ENCODE peak calls at places on chromosomes 4 and X, in ten cellular contexts. W is CD4-positive, alpha-beta memory T cell; Y is lung; G is body of pancreas; T is heart right ventricle; L is right atrium auricular region; K is neural progenitor cell; D is heart left ventricle; X is CD4-positive, alpha-beta T cell; H is gastrocnemius medialis. J is an unnamed sample.

GRCh38 chr4:121709766-121710405 is 13.1 kb upstream of the ANXA5 start:
- DNase-seq in W (no peak), Y (no peak), G (no peak), T (no peak), L (no peak), K (no peak), D (no peak), X (no peak), H (no peak), J (no peak)

GRCh38 chrX:8724176-8724757 is 7.7 kb downstream of the ANOS1 start:
- DNase-seq in W (no peak), Y (no peak), G (no peak), T (no peak), L (no peak), K (peak; percentile 56), D (no peak), X (no peak), H (no peak), J (peak; percentile 85)

GRCh38 chr4:122602277-122603142 is 18.4 kb downstream of the IL21 start:
- DNase-seq in W (no peak), Y (no peak), G (peak; percentile 26), T (no peak), L (no peak), K (peak; percentile 37), D (no peak), X (no peak), H (no peak), J (peak; percentile 54)

GRCh38 chrX:50579955-50580354 is 109.3 kb upstream of the DGKK start:
- DNase-seq in W (no peak), Y (peak; percentile 38), G (peak; percentile 63), T (no peak), L (no peak), K (peak; percentile 78), D (peak; percentile 17), X (no peak), H (no peak), J (peak; percentile 74)

GRCh38 chr4:169254546-169254983 is 16.2 kb downstream of the SH3RF1 start:
- DNase-seq in W (no peak), Y (peak; percentile 53), G (peak; percentile 26), T (no peak), L (peak; percentile 66), K (no peak), D (peak; percentile 43), X (no peak), H (no peak), J (no peak)

GRCh38 chr4:16269742-16270522 is 43.7 kb upstream of the TAPT1 start:
- DNase-seq in W (no peak), Y (no peak), G (no peak), T (no peak), L (no peak), K (no peak), D (no peak), X (no peak), H (no peak), J (no peak)

GRCh38 chrX:129984196-129984962 is 1.9 kb downstream of the BCORL1 start:
- DNase-seq in W (peak; percentile 63), Y (no peak), G (peak; percentile 30), T (peak; percentile 40), L (no peak), K (peak; percentile 43), D (peak; percentile 43), X (peak; percentile 47), H (no peak), J (peak; percentile 68)

GRCh38 chr4:177079327-177079726 is 230.3 kb upstream of the NEIL3 start:
- DNase-seq in W (no peak), Y (no peak), G (no peak), T (no peak), L (no peak), K (no peak), D (no peak), X (no peak), H (no peak), J (peak; percentile 41)

GRCh38 chrX:149274516-149275105 is 230.5 kb downstream of the IDS start:
- DNase-seq in W (no peak), Y (no peak), G (no peak), T (no peak), L (no peak), K (no peak), D (no peak), X (no peak), H (no peak), J (no peak)

GRCh38 chr4:54152846-54153600 is 53.1 kb downstream of the GSX2 start:
- DNase-seq in W (no peak), Y (no peak), G (no peak), T (no peak), L (no peak), K (no peak), D (no peak), X (no peak), H (no peak), J (no peak)

GRCh38 chrX:26922278-26922677 is 540.9 kb downstream of the PPP4R3C start:
- DNase-seq in W (no peak), Y (no peak), G (no peak), T (no peak), L (no peak), K (no peak), D (no peak), X (no peak), H (no peak), J (no peak)

GRCh38 chrX:44039556-44039955 is 66.4 kb upstream of the NDP start:
- DNase-seq in W (no peak), Y (no peak), G (no peak), T (no peak), L (no peak), K (no peak), D (no peak), X (no peak), H (no peak), J (no peak)

GRCh38 chr4:161916010-161916409 is 247.8 kb downstream of the FSTL5 start:
- DNase-seq in W (no peak), Y (no peak), G (no peak), T (no peak), L (no peak), K (no peak), D (no peak), X (no peak), H (no peak), J (no peak)
- H3K27me3 ChIP-seq in W (no peaks in the 10 kb centered on the region), Y (no peaks in the 10 kb centered on the region), G (no peaks in the 10 kb centered on the region), T (no peaks in the 10 kb centered on the region), L (no peaks in the 10 kb centered on the region), K (no peaks in the 10 kb centered on the region), D (no peaks in the 10 kb centered on the region), X (no peaks in the 10 kb centered on the region), H (no peaks in the 10 kb centered on the region), J (no peaks in the 10 kb centered on the region)

DNA sequence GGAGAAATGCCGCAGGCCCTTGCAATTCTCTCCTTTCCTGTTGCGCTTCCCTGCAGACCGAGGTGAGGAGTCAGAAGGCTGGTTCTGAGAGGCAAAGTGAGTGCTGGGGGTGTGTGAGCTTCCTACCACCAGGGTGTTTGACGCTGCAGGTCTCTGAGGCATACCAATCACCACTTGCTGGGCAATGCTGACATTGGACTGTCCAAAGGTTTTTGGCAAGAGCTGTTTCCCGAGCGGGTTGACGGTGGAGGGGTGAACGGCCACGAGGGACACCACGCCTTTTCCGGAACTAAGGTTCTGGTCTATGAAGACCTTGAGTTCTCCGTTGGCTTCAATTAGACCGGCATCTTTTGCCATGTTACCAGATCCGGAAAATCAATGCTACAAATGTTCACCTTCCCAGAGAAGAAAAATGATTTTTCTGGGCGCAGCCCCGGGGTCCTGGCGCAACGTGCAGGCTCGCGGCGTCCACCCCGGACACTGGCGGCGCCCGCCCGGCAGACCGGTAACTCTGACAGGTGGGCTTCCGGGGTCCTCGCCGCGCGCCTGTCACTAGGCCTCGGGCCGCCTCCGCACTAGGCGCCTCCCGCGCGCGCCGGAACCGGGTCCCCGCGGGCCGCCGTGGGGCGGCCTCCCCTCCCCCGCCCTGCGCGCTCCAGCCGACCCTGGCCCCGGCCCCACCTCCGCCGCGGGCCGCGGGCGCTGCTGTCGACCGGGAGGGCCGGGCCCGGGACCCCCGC is 44.9 kb upstream of the FAM47C start:
- DNase-seq in W (no peak), Y (no peak), G (peak; percentile 31), T (no peak), L (no peak), K (no peak), D (no peak), X (no peak), H (no peak), J (peak; percentile 58)
- H3K27ac ChIP-seq in W (no peak overlapping the region), Y (no peak overlapping the region), G (no peak overlapping the region), T (no peak overlapping the region), L (no peak overlapping the region), K (no peak overlapping the region), D (no peak overlapping the region), X (no peak overlapping the region), H (no peak overlapping the region), J (no peak overlapping the region)

GRCh38 chr4:110617095-110617494 is 5.8 kb downstream of the PITX2 start:
- DNase-seq in W (no peak), Y (no peak), G (no peak), T (no peak), L (no peak), K (no peak), D (no peak), X (no peak), H (no peak), J (no peak)
- H3K27me3 ChIP-seq in W (peaks cover 73% of the 10 kb centered on the region), Y (peaks cover 18% of the 10 kb centered on the region), G (peaks cover 76% of the 10 kb centered on the region), T (peaks cover 100% of the 10 kb centered on the region), L (no peaks in the 10 kb centered on the region), K (peaks cover 100% of the 10 kb centered on the region), D (peaks cover 82% of the 10 kb centered on the region), X (peaks cover 94% of the 10 kb centered on the region), H (peaks cover 16% of the 10 kb centered on the region), J (no peaks in the 10 kb centered on the region)

DNA sequence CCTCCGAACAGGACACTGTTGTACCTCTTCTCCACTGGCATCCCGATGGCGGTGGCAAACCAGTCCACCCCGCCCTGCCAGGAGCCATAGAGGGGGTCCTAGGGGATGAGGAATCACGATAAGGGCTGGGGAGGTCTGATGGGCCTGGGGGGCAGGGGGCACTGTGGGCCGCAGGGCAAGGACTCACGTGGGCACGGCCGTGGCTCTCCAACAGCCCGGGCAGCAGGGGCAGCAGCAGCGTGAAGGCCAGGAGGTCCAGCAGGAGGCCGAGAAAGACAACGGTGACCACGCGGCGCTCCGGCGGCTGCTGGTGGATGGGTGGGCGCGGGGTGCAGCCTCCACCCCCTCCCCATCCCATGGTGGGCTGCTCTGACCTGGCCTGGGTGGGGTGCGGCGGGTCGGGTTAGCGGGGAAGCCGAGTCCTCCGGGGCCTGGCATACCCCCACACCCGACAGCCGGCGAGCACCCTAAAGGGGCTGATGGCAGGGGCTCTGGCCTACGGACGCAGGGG is 29.6 kb downstream of the NOP14 start:
- DNase-seq in W (no peak), Y (no peak), G (no peak), T (no peak), L (no peak), K (no peak), D (no peak), X (no peak), H (peak; percentile 34), J (no peak)
- H3K27ac ChIP-seq in W (peak overlapping the region; percentile 70), Y (peak overlapping the region; percentile 91), G (peak overlapping the region; percentile 72), T (peak overlapping the region; percentile 93), L (peak overlapping the region; percentile 87), K (no peak overlapping the region), D (peak overlapping the region; percentile 91), X (peak overlapping the region; percentile 77), H (peak overlapping the region; percentile 86), J (no peak overlapping the region)

J was measured in endodermal cell.